ENCODE peak calls at places on chromosome 22, in five cellular contexts. One of them, this sample, is unnamed.

GRCh38 chr22:24051028-24051427 is 39.9 kb downstream of the CABIN1 start:
- DNase-seq in amniotic epithelial cell: no peak
- DNase-seq in COR-L47: no peak
- DNase-seq in NCI-H1092 treated with DMSO at 0.1 percent for 48 hours: no peak
- DNase-seq in RWPE1: no peak
- DNase-seq in this sample: no peak

GRCh38 chr22:17576475-17576874 is 13.2 kb downstream of the SLC25A18 start:
- DNase-seq in amniotic epithelial cell: peak; percentile 80
- DNase-seq in COR-L47: no peak
- DNase-seq in NCI-H1092 treated with DMSO at 0.1 percent for 48 hours: no peak
- DNase-seq in RWPE1: peak; percentile 84
- DNase-seq in this sample: no peak

GRCh38 chr22:32837803-32838202 is 36.3 kb downstream of the TIMP3 start:
- DNase-seq in amniotic epithelial cell: no peak
- DNase-seq in COR-L47: no peak
- DNase-seq in NCI-H1092 treated with DMSO at 0.1 percent for 48 hours: no peak
- DNase-seq in RWPE1: no peak
- DNase-seq in this sample: no peak

GRCh38 chr22:36160499-36160942 is at the start of gene APOL3:
- DNase-seq in amniotic epithelial cell: peak; percentile 30
- DNase-seq in COR-L47: no peak
- DNase-seq in NCI-H1092 treated with DMSO at 0.1 percent for 48 hours: no peak
- DNase-seq in RWPE1: peak; percentile 33
- DNase-seq in this sample: peak; percentile 89

GRCh38 chr22:40768187-40768586 is 51.0 kb downstream of the SLC25A17 start:
- DNase-seq in amniotic epithelial cell: no peak
- DNase-seq in COR-L47: no peak
- DNase-seq in NCI-H1092 treated with DMSO at 0.1 percent for 48 hours: no peak
- DNase-seq in RWPE1: no peak
- DNase-seq in this sample: no peak

GRCh38 chr22:38133331-38133730 is 22.8 kb upstream of the BAIAP2L2 start:
- DNase-seq in amniotic epithelial cell: no peak
- DNase-seq in COR-L47: no peak
- DNase-seq in NCI-H1092 treated with DMSO at 0.1 percent for 48 hours: no peak
- DNase-seq in RWPE1: no peak
- DNase-seq in this sample: no peak

GRCh38 chr22:49203863-49204598 is 623.6 kb downstream of the BRD1 start:
- DNase-seq in amniotic epithelial cell: no peak
- DNase-seq in COR-L47: no peak
- DNase-seq in NCI-H1092 treated with DMSO at 0.1 percent for 48 hours: no peak
- DNase-seq in RWPE1: no peak
- DNase-seq in this sample: no peak

GRCh38 chr22:35995772-35996171 is 32.9 kb downstream of the RBFOX2 start:
- DNase-seq in amniotic epithelial cell: peak; percentile 95
- DNase-seq in COR-L47: no peak
- DNase-seq in NCI-H1092 treated with DMSO at 0.1 percent for 48 hours: no peak
- DNase-seq in RWPE1: peak; percentile 9
- DNase-seq in this sample: peak; percentile 72

GRCh38 chr22:18000441-18001039 is 23.8 kb downstream of the MICAL3 start:
- DNase-seq in amniotic epithelial cell: no peak
- DNase-seq in COR-L47: no peak
- DNase-seq in NCI-H1092 treated with DMSO at 0.1 percent for 48 hours: peak; percentile 9
- DNase-seq in RWPE1: no peak
- DNase-seq in this sample: no peak

GRCh38 chr22:37824674-37825641 is 1.8 kb downstream of the GALR3 start:
- DNase-seq in amniotic epithelial cell: no peak
- DNase-seq in COR-L47: no peak
- DNase-seq in NCI-H1092 treated with DMSO at 0.1 percent for 48 hours: no peak
- DNase-seq in RWPE1: no peak
- DNase-seq in this sample: no peak

GRCh38 chr22:25237503-25237902 is 18.1 kb downstream of the CRYBB2 start:
- DNase-seq in amniotic epithelial cell: no peak
- DNase-seq in COR-L47: no peak
- DNase-seq in NCI-H1092 treated with DMSO at 0.1 percent for 48 hours: no peak
- DNase-seq in RWPE1: no peak
- DNase-seq in this sample: no peak

GRCh38 chr22:44583076-44583760 is 85.2 kb upstream of the RTL6 start:
- DNase-seq in amniotic epithelial cell: no peak
- DNase-seq in COR-L47: peak; percentile 29
- DNase-seq in NCI-H1092 treated with DMSO at 0.1 percent for 48 hours: no peak
- DNase-seq in RWPE1: peak; percentile 8
- DNase-seq in this sample: no peak

GRCh38 chr22:45534339-45535192 is 31.9 kb downstream of the FBLN1 start:
- DNase-seq in amniotic epithelial cell: peak; percentile 66
- DNase-seq in COR-L47: peak; percentile 62
- DNase-seq in NCI-H1092 treated with DMSO at 0.1 percent for 48 hours: peak; percentile 46
- DNase-seq in RWPE1: no peak
- DNase-seq in this sample: no peak

GRCh38 chr22:30079952-30080533 is at the start of gene HORMAD2:
- DNase-seq in amniotic epithelial cell: peak; percentile 55
- DNase-seq in COR-L47: no peak
- DNase-seq in NCI-H1092 treated with DMSO at 0.1 percent for 48 hours: no peak
- DNase-seq in RWPE1: no peak
- DNase-seq in this sample: no peak

GRCh38 chr22:37907036-37907954 is 1.2 kb downstream of the MICALL1 start:
- DNase-seq in amniotic epithelial cell: peak; percentile 48
- DNase-seq in COR-L47: no peak
- DNase-seq in NCI-H1092 treated with DMSO at 0.1 percent for 48 hours: no peak
- DNase-seq in RWPE1: no peak
- DNase-seq in this sample: no peak

GRCh38 chr22:37198290-37199102 is 10.4 kb upstream of the C1QTNF6 start:
- DNase-seq in amniotic epithelial cell: peak; percentile 61
- DNase-seq in COR-L47: peak; percentile 52
- DNase-seq in NCI-H1092 treated with DMSO at 0.1 percent for 48 hours: peak; percentile 58
- DNase-seq in RWPE1: peak; percentile 67
- DNase-seq in this sample: peak; percentile 98

GRCh38 chr22:17199131-17199731 is 20.0 kb downstream of the ADA2 start:
- DNase-seq in amniotic epithelial cell: no peak
- DNase-seq in COR-L47: no peak
- DNase-seq in NCI-H1092 treated with DMSO at 0.1 percent for 48 hours: no peak
- DNase-seq in RWPE1: no peak
- DNase-seq in this sample: no peak

GRCh38 chr22:20015971-20016733 is 471 bp downstream of the ARVCF start:
- DNase-seq in amniotic epithelial cell: no peak
- DNase-seq in COR-L47: peak; percentile 30
- DNase-seq in NCI-H1092 treated with DMSO at 0.1 percent for 48 hours: no peak
- DNase-seq in RWPE1: no peak
- DNase-seq in this sample: no peak

GRCh38 chr22:38403806-38404205 is 51.2 kb downstream of the KCNJ4 start:
- DNase-seq in amniotic epithelial cell: no peak
- DNase-seq in COR-L47: no peak
- DNase-seq in NCI-H1092 treated with DMSO at 0.1 percent for 48 hours: no peak
- DNase-seq in RWPE1: no peak
- DNase-seq in this sample: peak; percentile 78

GRCh38 chr22:22934543-22935055 is 47.0 kb downstream of the IGLL5 start:
- DNase-seq in amniotic epithelial cell: no peak
- DNase-seq in COR-L47: no peak
- DNase-seq in NCI-H1092 treated with DMSO at 0.1 percent for 48 hours: no peak
- DNase-seq in RWPE1: no peak
- DNase-seq in this sample: no peak

GRCh38 chr22:39773976-39774539 is 119.5 kb downstream of the ENTHD1 start:
- DNase-seq in amniotic epithelial cell: peak; percentile 56
- DNase-seq in COR-L47: no peak
- DNase-seq in NCI-H1092 treated with DMSO at 0.1 percent for 48 hours: no peak
- DNase-seq in RWPE1: no peak
- DNase-seq in this sample: no peak

GRCh38 chr22:17269607-17270261 is 50.5 kb upstream of the ADA2 start:
- DNase-seq in amniotic epithelial cell: no peak
- DNase-seq in COR-L47: no peak
- DNase-seq in NCI-H1092 treated with DMSO at 0.1 percent for 48 hours: no peak
- DNase-seq in RWPE1: no peak
- DNase-seq in this sample: no peak

GRCh38 chr22:31891366-31892079 is 52.8 kb upstream of the YWHAH start:
- DNase-seq in amniotic epithelial cell: peak; percentile 74
- DNase-seq in COR-L47: no peak
- DNase-seq in NCI-H1092 treated with DMSO at 0.1 percent for 48 hours: no peak
- DNase-seq in RWPE1: no peak
- DNase-seq in this sample: no peak

GRCh38 chr22:32473388-32473952 is 1.1 kb upstream of the FBXO7 start:
- DNase-seq in amniotic epithelial cell: peak; percentile 48
- DNase-seq in COR-L47: peak; percentile 58
- DNase-seq in NCI-H1092 treated with DMSO at 0.1 percent for 48 hours: peak; percentile 70
- DNase-seq in RWPE1: peak; percentile 23
- DNase-seq in this sample: no peak

GRCh38 chr22:44728761-44729261 is 23.6 kb upstream of the ARHGAP8 start:
- DNase-seq in amniotic epithelial cell: no peak
- DNase-seq in COR-L47: no peak
- DNase-seq in NCI-H1092 treated with DMSO at 0.1 percent for 48 hours: no peak
- DNase-seq in RWPE1: no peak
- DNase-seq in this sample: no peak

GRCh38 chr22:28112548-28113043 is 193.5 kb upstream of the PITPNB start:
- DNase-seq in amniotic epithelial cell: peak; percentile 83
- DNase-seq in COR-L47: peak; percentile 2
- DNase-seq in NCI-H1092 treated with DMSO at 0.1 percent for 48 hours: no peak
- DNase-seq in RWPE1: peak; percentile 1
- DNase-seq in this sample: peak; percentile 87

GRCh38 chr22:36056980-36057379 is 28.4 kb upstream of the RBFOX2 start:
- DNase-seq in amniotic epithelial cell: no peak
- DNase-seq in COR-L47: no peak
- DNase-seq in NCI-H1092 treated with DMSO at 0.1 percent for 48 hours: no peak
- DNase-seq in RWPE1: no peak
- DNase-seq in this sample: no peak

GRCh38 chr22:37781434-37782059 is 26.2 kb upstream of the GCAT start:
- DNase-seq in amniotic epithelial cell: no peak
- DNase-seq in COR-L47: peak; percentile 3
- DNase-seq in NCI-H1092 treated with DMSO at 0.1 percent for 48 hours: no peak
- DNase-seq in RWPE1: no peak
- DNase-seq in this sample: no peak

GRCh38 chr22:50114221-50114981 is 24.6 kb downstream of the MOV10L1 start:
- DNase-seq in amniotic epithelial cell: peak; percentile 92
- DNase-seq in COR-L47: no peak
- DNase-seq in NCI-H1092 treated with DMSO at 0.1 percent for 48 hours: no peak
- DNase-seq in RWPE1: peak; percentile 8
- DNase-seq in this sample: peak; percentile 83

GRCh38 chr22:44455151-44455962 is 42.7 kb downstream of the RTL6 start:
- DNase-seq in amniotic epithelial cell: no peak
- DNase-seq in COR-L47: no peak
- DNase-seq in NCI-H1092 treated with DMSO at 0.1 percent for 48 hours: no peak
- DNase-seq in RWPE1: no peak
- DNase-seq in this sample: no peak

GRCh38 chr22:37146507-37147180 is 3.1 kb downstream of the IL2RB start:
- DNase-seq in amniotic epithelial cell: no peak
- DNase-seq in COR-L47: no peak
- DNase-seq in NCI-H1092 treated with DMSO at 0.1 percent for 48 hours: no peak
- DNase-seq in RWPE1: no peak
- DNase-seq in this sample: no peak

This sample was measured in lower leg skin.